ENCODE peak calls at places on chromosomes 16 and 17, in four cellular contexts. K is smooth muscle cell of the brain vasculature, R is small intestine, B is GM13976. Z is an unnamed sample.

GRCh38 chr16:48318630-48319029 is 66.6 kb downstream of the SIAH1 start:
- DNase-seq in K (peak), R (peak), B (no peak), Z (no peak)

GRCh38 chr17:81523139-81524062 is 4.8 kb upstream of the FSCN2 start:
- DNase-seq in K (no peak), R (no peak), B (no peak), Z (no peak)

GRCh38 chr17:39688945-39689344 is 1.1 kb upstream of the PGAP3 start:
- DNase-seq in K (no peak), R (no peak), B (no peak), Z (no peak)

GRCh38 chr17:30235386-30236296 is at the start of gene SLC6A4:
- DNase-seq in K (no peak), R (no peak), B (peak), Z (peak)

GRCh38 chr16:46859719-46860152 is 24.4 kb upstream of the GPT2 start:
- DNase-seq in K (peak), R (peak), B (peak), Z (peak)

GRCh38 chr17:4742629-4743028 is 2.9 kb upstream of the CXCL16 start:
- DNase-seq in K (no peak), R (no peak), B (no peak), Z (no peak)

GRCh38 chr17:80220709-80221215 is 535 bp downstream of the SLC26A11 start:
- DNase-seq in K (no peak), R (peak), B (no peak), Z (no peak)

GRCh38 chr16:55471448-55472097 is 7.4 kb upstream of the MMP2 start:
- DNase-seq in K (no peak), R (no peak), B (no peak), Z (no peak)

GRCh38 chr16:54456291-54456690 is 169.7 kb upstream of the IRX3 start:
- DNase-seq in K (no peak), R (no peak), B (no peak), Z (no peak)

GRCh38 chr17:73646409-73647305 is 2.4 kb upstream of the SDK2 start:
- DNase-seq in K (no peak), R (no peak), B (no peak), Z (no peak)

GRCh38 chr16:49482690-49483089 is 109.1 kb downstream of the C16orf78 start:
- DNase-seq in K (no peak), R (no peak), B (no peak), Z (no peak)

GRCh38 chr17:49995055-49995738 is at the start of gene DLX3:
- DNase-seq in K (no peak), R (peak), B (no peak), Z (peak)

GRCh38 chr17:35022536-35023063 is 40.9 kb downstream of the RFFL start:
- DNase-seq in K (peak), R (peak), B (peak), Z (no peak)

GRCh38 chr17:29619251-29619650 is 3.5 kb downstream of the CORO6 start:
- DNase-seq in K (no peak), R (no peak), B (no peak), Z (peak)

GRCh38 chr17:40866838-40867237 is at the start of gene KRT12:
- DNase-seq in K (no peak), R (no peak), B (no peak), Z (no peak)

GRCh38 chr17:63698381-63698885 is 1.5 kb downstream of the LIMD2 start:
- DNase-seq in K (no peak), R (no peak), B (peak), Z (no peak)

GRCh38 chr17:51901242-51901641 is 257.3 kb downstream of the CA10 start:
- DNase-seq in K (no peak), R (no peak), B (no peak), Z (no peak)

GRCh38 chr17:29210879-29211278 is 30.7 kb upstream of the MYO18A start:
- DNase-seq in K (no peak), R (no peak), B (no peak), Z (no peak)

GRCh38 chr17:75077490-75078096 is 10.2 kb upstream of the SLC16A5 start:
- DNase-seq in K (no peak), R (peak), B (peak), Z (peak)

GRCh38 chr17:71432378-71433315 is 688.2 kb upstream of the SOX9 start:
- DNase-seq in K (no peak), R (no peak), B (no peak), Z (no peak)

GRCh38 chr16:87874639-87875472 is 5.5 kb upstream of the SLC7A5 start:
- DNase-seq in K (no peak), R (no peak), B (peak), Z (no peak)

GRCh38 chr16:22395960-22396359 is 21.5 kb upstream of the CDR2 start:
- DNase-seq in K (no peak), R (no peak), B (no peak), Z (no peak)

GRCh38 chr16:57998484-57998883 is 2.0 kb downstream of the ZNF319 start:
- DNase-seq in K (no peak), R (peak), B (no peak), Z (no peak)

GRCh38 chr17:72691601-72692000 is 400.9 kb downstream of the SLC39A11 start:
- DNase-seq in K (no peak), R (no peak), B (no peak), Z (no peak)

GRCh38 chr16:27721548-27722265 is 171.8 kb downstream of the KATNIP start:
- DNase-seq in K (peak), R (peak), B (no peak), Z (no peak)

GRCh38 chr16:49464877-49465504 is 91.4 kb downstream of the C16orf78 start:
- DNase-seq in K (no peak), R (no peak), B (peak), Z (no peak)

GRCh38 chr16:3051489-3051888 is 5.1 kb downstream of the MMP25 start:
- DNase-seq in K (no peak), R (no peak), B (no peak), Z (no peak)

GRCh38 chr17:83109793-83110645 is 30.6 kb downstream of the METRNL start:
- DNase-seq in K (peak), R (peak), B (no peak), Z (peak)

GRCh38 chr16:76201385-76201784 is 75.8 kb upstream of the CNTNAP4 start:
- DNase-seq in K (no peak), R (no peak), B (no peak), Z (no peak)

GRCh38 chr17:75753514-75754377 is 11.2 kb downstream of the GALK1 start:
- DNase-seq in K (no peak), R (no peak), B (peak), Z (no peak)

GRCh38 chr16:72974142-72974769 is 73.7 kb downstream of the ZFHX3 start:
- DNase-seq in K (peak), R (peak), B (no peak), Z (no peak)